ENCODE peak calls at places on chromosome 15, in seven cellular contexts. One of them, this sample, is unnamed.

GRCh38 chr15:27538325-27538724 is 560.8 kb downstream of the OCA2 start:
- DNase-seq in CD8-positive, alpha-beta T cell: no peak
- DNase-seq in substantia nigra: no peak
- DNase-seq in CD8-positive, alpha-beta memory T cell: no peak
- DNase-seq in body of pancreas: no peak
- DNase-seq in HCT116: no peak
- DNase-seq in cardiac muscle cell: no peak
- DNase-seq in this sample: no peak

GRCh38 chr15:82139823-82140268 is 94.0 kb upstream of the MEX3B start:
- DNase-seq in CD8-positive, alpha-beta T cell: no peak
- DNase-seq in substantia nigra: no peak
- DNase-seq in CD8-positive, alpha-beta memory T cell: no peak
- DNase-seq in body of pancreas: no peak
- DNase-seq in HCT116: peak
- DNase-seq in cardiac muscle cell: peak
- DNase-seq in this sample: peak

GRCh38 chr15:66746231-66746605 is 44.2 kb downstream of the SMAD6 start:
- DNase-seq in CD8-positive, alpha-beta T cell: no peak
- DNase-seq in substantia nigra: no peak
- DNase-seq in CD8-positive, alpha-beta memory T cell: no peak
- DNase-seq in body of pancreas: no peak
- DNase-seq in HCT116: no peak
- DNase-seq in cardiac muscle cell: no peak
- DNase-seq in this sample: no peak

GRCh38 chr15:62241135-62241770 is 76.2 kb upstream of the C2CD4B start:
- DNase-seq in CD8-positive, alpha-beta T cell: no peak
- DNase-seq in substantia nigra: no peak
- DNase-seq in CD8-positive, alpha-beta memory T cell: no peak
- DNase-seq in body of pancreas: peak
- DNase-seq in HCT116: peak
- DNase-seq in cardiac muscle cell: peak
- DNase-seq in this sample: peak

GRCh38 chr15:69025320-69025719 is 10.8 kb downstream of the NOX5 start:
- DNase-seq in CD8-positive, alpha-beta T cell: no peak
- DNase-seq in substantia nigra: no peak
- DNase-seq in CD8-positive, alpha-beta memory T cell: no peak
- DNase-seq in body of pancreas: no peak
- DNase-seq in HCT116: no peak
- DNase-seq in cardiac muscle cell: no peak
- DNase-seq in this sample: no peak

GRCh38 chr15:42147431-42147735 is 9.1 kb downstream of the PLA2G4F start:
- DNase-seq in CD8-positive, alpha-beta T cell: no peak
- DNase-seq in substantia nigra: no peak
- DNase-seq in CD8-positive, alpha-beta memory T cell: no peak
- DNase-seq in body of pancreas: no peak
- DNase-seq in HCT116: no peak
- DNase-seq in cardiac muscle cell: no peak
- DNase-seq in this sample: no peak

GRCh38 chr15:67719330-67719959 is 105.9 kb upstream of the SKOR1 start:
- DNase-seq in CD8-positive, alpha-beta T cell: no peak
- DNase-seq in substantia nigra: no peak
- DNase-seq in CD8-positive, alpha-beta memory T cell: no peak
- DNase-seq in body of pancreas: no peak
- DNase-seq in HCT116: no peak
- DNase-seq in cardiac muscle cell: no peak
- DNase-seq in this sample: no peak

GRCh38 chr15:47796339-47796738 is 79.0 kb downstream of the SEMA6D start:
- DNase-seq in CD8-positive, alpha-beta T cell: no peak
- DNase-seq in substantia nigra: no peak
- DNase-seq in CD8-positive, alpha-beta memory T cell: no peak
- DNase-seq in body of pancreas: no peak
- DNase-seq in HCT116: no peak
- DNase-seq in cardiac muscle cell: no peak
- DNase-seq in this sample: no peak

GRCh38 chr15:42285042-42285441 is 11.8 kb upstream of the TMEM87A start:
- DNase-seq in CD8-positive, alpha-beta T cell: no peak
- DNase-seq in substantia nigra: no peak
- DNase-seq in CD8-positive, alpha-beta memory T cell: no peak
- DNase-seq in body of pancreas: no peak
- DNase-seq in HCT116: no peak
- DNase-seq in cardiac muscle cell: no peak
- DNase-seq in this sample: no peak

GRCh38 chr15:76996076-76996525 is 1.2 kb downstream of the PSTPIP1 start:
- DNase-seq in CD8-positive, alpha-beta T cell: no peak
- DNase-seq in substantia nigra: no peak
- DNase-seq in CD8-positive, alpha-beta memory T cell: no peak
- DNase-seq in body of pancreas: no peak
- DNase-seq in HCT116: no peak
- DNase-seq in cardiac muscle cell: no peak
- DNase-seq in this sample: no peak

GRCh38 chr15:41648770-41649169 is 11.4 kb upstream of the MGA start:
- DNase-seq in CD8-positive, alpha-beta T cell: no peak
- DNase-seq in substantia nigra: no peak
- DNase-seq in CD8-positive, alpha-beta memory T cell: no peak
- DNase-seq in body of pancreas: no peak
- DNase-seq in HCT116: no peak
- DNase-seq in cardiac muscle cell: peak
- DNase-seq in this sample: peak

GRCh38 chr15:100762913-100763627 is 116.6 kb upstream of the ALDH1A3 start:
- DNase-seq in CD8-positive, alpha-beta T cell: no peak
- DNase-seq in substantia nigra: no peak
- DNase-seq in CD8-positive, alpha-beta memory T cell: no peak
- DNase-seq in body of pancreas: no peak
- DNase-seq in HCT116: no peak
- DNase-seq in cardiac muscle cell: no peak
- DNase-seq in this sample: no peak

GRCh38 chr15:75693501-75694240 is 19.0 kb downstream of the CSPG4 start:
- DNase-seq in CD8-positive, alpha-beta T cell: no peak
- DNase-seq in substantia nigra: no peak
- DNase-seq in CD8-positive, alpha-beta memory T cell: no peak
- DNase-seq in body of pancreas: no peak
- DNase-seq in HCT116: no peak
- DNase-seq in cardiac muscle cell: peak
- DNase-seq in this sample: no peak

GRCh38 chr15:63372753-63373152 is 8.9 kb downstream of the CA12 start:
- DNase-seq in CD8-positive, alpha-beta T cell: no peak
- DNase-seq in substantia nigra: no peak
- DNase-seq in CD8-positive, alpha-beta memory T cell: no peak
- DNase-seq in body of pancreas: no peak
- DNase-seq in HCT116: no peak
- DNase-seq in cardiac muscle cell: no peak
- DNase-seq in this sample: no peak

GRCh38 chr15:63370764-63371163 is 10.9 kb downstream of the CA12 start:
- DNase-seq in CD8-positive, alpha-beta T cell: no peak
- DNase-seq in substantia nigra: no peak
- DNase-seq in CD8-positive, alpha-beta memory T cell: no peak
- DNase-seq in body of pancreas: no peak
- DNase-seq in HCT116: no peak
- DNase-seq in cardiac muscle cell: no peak
- DNase-seq in this sample: no peak

GRCh38 chr15:63369766-63370165 is 11.9 kb downstream of the CA12 start:
- DNase-seq in CD8-positive, alpha-beta T cell: no peak
- DNase-seq in substantia nigra: no peak
- DNase-seq in CD8-positive, alpha-beta memory T cell: no peak
- DNase-seq in body of pancreas: no peak
- DNase-seq in HCT116: no peak
- DNase-seq in cardiac muscle cell: no peak
- DNase-seq in this sample: no peak

GRCh38 chr15:63372018-63372705 is 9.5 kb downstream of the CA12 start:
- DNase-seq in CD8-positive, alpha-beta T cell: no peak
- DNase-seq in substantia nigra: no peak
- DNase-seq in CD8-positive, alpha-beta memory T cell: no peak
- DNase-seq in body of pancreas: no peak
- DNase-seq in HCT116: peak
- DNase-seq in cardiac muscle cell: peak
- DNase-seq in this sample: peak

DNA sequence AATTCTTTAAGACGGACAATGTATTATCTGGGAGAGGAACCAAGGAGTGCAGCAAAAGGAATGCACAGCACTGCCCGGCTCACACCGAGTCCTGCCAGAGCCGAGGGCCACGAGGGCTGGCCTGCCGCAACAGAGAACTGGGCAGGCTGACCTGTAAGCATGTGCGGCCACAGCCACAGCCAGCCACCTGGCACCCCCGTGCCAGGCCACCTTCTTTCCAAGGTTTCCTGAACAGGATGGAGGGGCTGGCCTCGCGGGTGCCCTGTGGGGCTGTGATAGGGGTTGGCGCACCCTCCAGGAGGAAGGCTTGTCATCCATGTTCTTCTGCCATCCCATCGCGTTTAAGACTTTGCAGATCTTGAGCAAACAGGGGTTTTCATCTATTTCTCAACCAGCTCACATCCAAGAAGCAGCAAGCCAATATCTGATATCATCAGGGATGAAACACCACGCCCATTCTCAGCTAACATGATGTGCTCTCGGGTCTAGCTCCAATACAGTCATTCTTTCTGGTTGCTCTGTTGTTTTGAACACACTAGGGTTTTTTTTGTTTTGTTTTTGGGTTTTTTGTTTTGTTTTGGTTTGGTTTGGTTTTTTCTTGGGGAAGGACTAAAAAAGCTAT is 10.2 kb downstream of the CA12 start:
- DNase-seq in CD8-positive, alpha-beta T cell: no peak
- DNase-seq in substantia nigra: no peak
- DNase-seq in CD8-positive, alpha-beta memory T cell: no peak
- DNase-seq in body of pancreas: no peak
- DNase-seq in HCT116: no peak
- DNase-seq in cardiac muscle cell: peak
- DNase-seq in this sample: peak
- H3K27ac ChIP-seq in CD8-positive, alpha-beta T cell: no peak
- H3K27ac ChIP-seq in substantia nigra: no peak
- H3K27ac ChIP-seq in CD8-positive, alpha-beta memory T cell: no peak
- H3K27ac ChIP-seq in body of pancreas: no peak
- H3K27ac ChIP-seq in HCT116: no peak
- H3K27ac ChIP-seq in cardiac muscle cell: no peak
- H3K27ac ChIP-seq in this sample: peak

GRCh38 chr15:64651573-64652260 is 123.7 kb downstream of the RBPMS2 start:
- DNase-seq in CD8-positive, alpha-beta T cell: peak
- DNase-seq in substantia nigra: no peak
- DNase-seq in CD8-positive, alpha-beta memory T cell: peak
- DNase-seq in body of pancreas: no peak
- DNase-seq in HCT116: no peak
- DNase-seq in cardiac muscle cell: no peak
- DNase-seq in this sample: no peak
- H3K27ac ChIP-seq in CD8-positive, alpha-beta T cell: peak
- H3K27ac ChIP-seq in substantia nigra: no peak
- H3K27ac ChIP-seq in CD8-positive, alpha-beta memory T cell: no peak
- H3K27ac ChIP-seq in body of pancreas: peak
- H3K27ac ChIP-seq in HCT116: no peak
- H3K27ac ChIP-seq in cardiac muscle cell: peak
- H3K27ac ChIP-seq in this sample: no peak

DNA sequence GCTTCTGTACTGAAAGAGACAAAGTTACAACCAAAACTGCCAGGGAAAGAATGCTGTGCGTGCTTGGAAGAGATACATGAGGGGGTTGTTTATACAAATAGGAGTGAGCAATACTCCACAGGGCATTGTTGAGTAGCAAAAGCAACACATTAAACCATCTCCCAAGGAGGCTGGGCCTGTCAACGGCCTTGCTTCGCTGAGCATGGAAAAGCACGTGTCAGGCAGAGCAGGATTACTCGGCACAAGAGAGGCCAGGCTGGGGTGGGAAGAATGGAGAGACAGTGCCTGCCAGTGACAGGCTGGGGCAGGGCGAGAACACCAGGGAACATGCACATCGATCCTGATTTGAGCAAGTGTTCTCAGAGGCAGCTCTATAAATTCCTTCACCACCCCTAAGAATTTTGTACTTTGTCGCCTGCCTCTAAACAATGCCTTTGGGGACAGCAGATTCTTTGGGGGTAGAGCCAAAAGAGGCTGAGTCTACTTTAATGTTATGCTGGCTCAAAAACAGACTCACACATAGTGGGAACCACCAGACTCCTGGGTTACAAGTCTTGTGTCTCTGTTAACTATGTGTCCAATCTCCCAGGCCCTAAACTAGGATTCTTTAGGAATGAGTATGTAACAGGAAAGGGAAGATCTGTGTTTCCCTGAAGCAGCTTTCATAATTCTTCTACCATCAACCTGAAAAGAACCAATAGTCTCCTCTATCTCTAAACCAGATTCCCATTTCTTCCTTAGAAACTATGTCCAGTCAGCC is 67.2 kb downstream of the LIPC start:
- DNase-seq in CD8-positive, alpha-beta T cell: no peak
- DNase-seq in substantia nigra: no peak
- DNase-seq in CD8-positive, alpha-beta memory T cell: no peak
- DNase-seq in body of pancreas: no peak
- DNase-seq in HCT116: no peak
- DNase-seq in cardiac muscle cell: peak
- DNase-seq in this sample: peak
- H3K27ac ChIP-seq in CD8-positive, alpha-beta T cell: no peak
- H3K27ac ChIP-seq in substantia nigra: no peak
- H3K27ac ChIP-seq in CD8-positive, alpha-beta memory T cell: no peak
- H3K27ac ChIP-seq in body of pancreas: no peak
- H3K27ac ChIP-seq in HCT116: no peak
- H3K27ac ChIP-seq in cardiac muscle cell: no peak
- H3K27ac ChIP-seq in this sample: no peak

DNA sequence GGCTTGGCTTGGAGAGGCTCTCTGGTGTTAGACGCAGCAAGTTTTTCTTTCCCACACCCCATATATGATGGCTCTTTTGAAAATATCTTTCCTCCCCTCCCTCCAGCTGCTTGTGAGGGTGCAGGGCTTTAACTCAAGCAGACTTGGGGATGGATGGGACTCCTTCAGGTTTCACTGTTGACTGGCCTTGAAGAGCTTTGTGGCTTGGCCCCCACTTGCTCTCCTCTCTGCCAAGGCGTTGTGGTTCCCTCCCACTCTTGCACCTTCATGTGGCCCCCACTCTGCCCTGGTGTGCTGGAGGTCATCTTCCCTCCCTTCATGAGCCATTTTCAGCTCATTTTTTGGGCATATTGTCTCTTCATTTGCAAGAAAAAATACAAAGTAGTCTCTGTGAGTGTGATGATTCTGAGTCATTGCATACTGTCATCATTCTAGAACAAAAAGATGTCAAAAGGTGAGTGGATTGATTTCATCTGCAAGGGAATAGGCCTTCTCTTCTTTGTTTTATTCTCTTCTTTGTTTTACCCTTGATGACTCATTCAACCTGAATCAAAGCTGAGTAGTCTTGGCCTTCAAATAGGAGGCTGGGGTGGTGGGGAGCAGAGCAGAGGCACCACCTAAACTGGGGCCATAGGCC is 25.5 kb downstream of the CYP19A1 start:
- DNase-seq in CD8-positive, alpha-beta T cell: no peak
- DNase-seq in substantia nigra: no peak
- DNase-seq in CD8-positive, alpha-beta memory T cell: no peak
- DNase-seq in body of pancreas: no peak
- DNase-seq in HCT116: peak
- DNase-seq in cardiac muscle cell: peak
- DNase-seq in this sample: no peak
- H3K27ac ChIP-seq in CD8-positive, alpha-beta T cell: no peak
- H3K27ac ChIP-seq in substantia nigra: no peak
- H3K27ac ChIP-seq in CD8-positive, alpha-beta memory T cell: no peak
- H3K27ac ChIP-seq in body of pancreas: no peak
- H3K27ac ChIP-seq in HCT116: no peak
- H3K27ac ChIP-seq in cardiac muscle cell: no peak
- H3K27ac ChIP-seq in this sample: no peak